ENCODE peak calls at places on chromosomes 3 and 15, in six cellular contexts. One of them, this sample, is unnamed.
A peak's percentile ranks its signal among the peaks of the same experiment; 100 is the strongest.

GRCh38 chr3:169495569-169495968 is 167.9 kb downstream of the MECOM start:
- DNase-seq in breast epithelium: no peak
- DNase-seq in neural crest cell: no peak
- DNase-seq in effector memory CD8-positive, alpha-beta T cell: no peak
- DNase-seq in G401: no peak
- DNase-seq in lower lobe of right lung: no peak
- DNase-seq in this sample: no peak

GRCh38 chr15:68411276-68411675 is 20.7 kb downstream of the ITGA11 start:
- DNase-seq in breast epithelium: peak; percentile 6
- DNase-seq in neural crest cell: no peak
- DNase-seq in effector memory CD8-positive, alpha-beta T cell: no peak
- DNase-seq in G401: no peak
- DNase-seq in lower lobe of right lung: no peak
- DNase-seq in this sample: no peak

GRCh38 chr3:122679467-122680291 is 960 bp upstream of the PARP14 start:
- DNase-seq in breast epithelium: peak; percentile 24
- DNase-seq in neural crest cell: no peak
- DNase-seq in effector memory CD8-positive, alpha-beta T cell: peak; percentile 14
- DNase-seq in G401: no peak
- DNase-seq in lower lobe of right lung: no peak
- DNase-seq in this sample: peak; percentile 6

GRCh38 chr15:71054286-71054952 is 60.9 kb upstream of the THSD4 start:
- DNase-seq in breast epithelium: no peak
- DNase-seq in neural crest cell: no peak
- DNase-seq in effector memory CD8-positive, alpha-beta T cell: no peak
- DNase-seq in G401: no peak
- DNase-seq in lower lobe of right lung: no peak
- DNase-seq in this sample: no peak

GRCh38 chr15:99014803-99015676 is 7.4 kb upstream of the PGPEP1L start:
- DNase-seq in breast epithelium: peak; percentile 65
- DNase-seq in neural crest cell: peak; percentile 57
- DNase-seq in effector memory CD8-positive, alpha-beta T cell: no peak
- DNase-seq in G401: no peak
- DNase-seq in lower lobe of right lung: peak; percentile 84
- DNase-seq in this sample: peak; percentile 23

GRCh38 chr15:43225201-43225949 is 4.6 kb upstream of the EPB42 start:
- DNase-seq in breast epithelium: no peak
- DNase-seq in neural crest cell: no peak
- DNase-seq in effector memory CD8-positive, alpha-beta T cell: peak; percentile 48
- DNase-seq in G401: peak; percentile 66
- DNase-seq in lower lobe of right lung: no peak
- DNase-seq in this sample: peak; percentile 71

GRCh38 chr3:155420869-155421486 is 127.5 kb upstream of the STRIT1 start:
- DNase-seq in breast epithelium: no peak
- DNase-seq in neural crest cell: no peak
- DNase-seq in effector memory CD8-positive, alpha-beta T cell: no peak
- DNase-seq in G401: peak; percentile 2
- DNase-seq in lower lobe of right lung: no peak
- DNase-seq in this sample: peak; percentile 28

GRCh38 chr3:122033018-122033417 is 11.0 kb upstream of the ILDR1 start:
- DNase-seq in breast epithelium: no peak
- DNase-seq in neural crest cell: no peak
- DNase-seq in effector memory CD8-positive, alpha-beta T cell: no peak
- DNase-seq in G401: no peak
- DNase-seq in lower lobe of right lung: no peak
- DNase-seq in this sample: no peak

GRCh38 chr15:64635486-64635815 is 139.9 kb downstream of the RBPMS2 start:
- DNase-seq in breast epithelium: no peak
- DNase-seq in neural crest cell: no peak
- DNase-seq in effector memory CD8-positive, alpha-beta T cell: no peak
- DNase-seq in G401: peak; percentile 48
- DNase-seq in lower lobe of right lung: no peak
- DNase-seq in this sample: peak; percentile 47

GRCh38 chr3:45440562-45440961 is 52.2 kb downstream of the LARS2 start:
- DNase-seq in breast epithelium: no peak
- DNase-seq in neural crest cell: no peak
- DNase-seq in effector memory CD8-positive, alpha-beta T cell: no peak
- DNase-seq in G401: peak; percentile 70
- DNase-seq in lower lobe of right lung: no peak
- DNase-seq in this sample: peak; percentile 61

GRCh38 chr3:87797872-87798566 is 260.8 kb downstream of the CGGBP1 start:
- DNase-seq in breast epithelium: no peak
- DNase-seq in neural crest cell: no peak
- DNase-seq in effector memory CD8-positive, alpha-beta T cell: no peak
- DNase-seq in G401: no peak
- DNase-seq in lower lobe of right lung: no peak
- DNase-seq in this sample: no peak

GRCh38 chr15:101433396-101433795 is 56.1 kb downstream of the PCSK6 start:
- DNase-seq in breast epithelium: peak; percentile 8
- DNase-seq in neural crest cell: no peak
- DNase-seq in effector memory CD8-positive, alpha-beta T cell: no peak
- DNase-seq in G401: no peak
- DNase-seq in lower lobe of right lung: no peak
- DNase-seq in this sample: no peak

GRCh38 chr15:35545316-35545824 is 595 bp downstream of the DPH6 start:
- DNase-seq in breast epithelium: no peak
- DNase-seq in neural crest cell: peak; percentile 31
- DNase-seq in effector memory CD8-positive, alpha-beta T cell: no peak
- DNase-seq in G401: no peak
- DNase-seq in lower lobe of right lung: peak; percentile 63
- DNase-seq in this sample: peak; percentile 68

GRCh38 chr3:125334675-125335560 is 40.2 kb downstream of the ZNF148 start:
- DNase-seq in breast epithelium: no peak
- DNase-seq in neural crest cell: no peak
- DNase-seq in effector memory CD8-positive, alpha-beta T cell: no peak
- DNase-seq in G401: no peak
- DNase-seq in lower lobe of right lung: no peak
- DNase-seq in this sample: no peak

GRCh38 chr3:42013652-42014442 is 51.9 kb upstream of the ULK4 start:
- DNase-seq in breast epithelium: no peak
- DNase-seq in neural crest cell: peak; percentile 45
- DNase-seq in effector memory CD8-positive, alpha-beta T cell: peak; percentile 30
- DNase-seq in G401: peak; percentile 48
- DNase-seq in lower lobe of right lung: peak; percentile 69
- DNase-seq in this sample: no peak

GRCh38 chr15:98580577-98580976 is 67.8 kb upstream of the IGF1R start:
- DNase-seq in breast epithelium: no peak
- DNase-seq in neural crest cell: no peak
- DNase-seq in effector memory CD8-positive, alpha-beta T cell: no peak
- DNase-seq in G401: no peak
- DNase-seq in lower lobe of right lung: no peak
- DNase-seq in this sample: no peak

GRCh38 chr3:123334056-123334455 is 114.8 kb downstream of the ADCY5 start:
- DNase-seq in breast epithelium: no peak
- DNase-seq in neural crest cell: no peak
- DNase-seq in effector memory CD8-positive, alpha-beta T cell: no peak
- DNase-seq in G401: no peak
- DNase-seq in lower lobe of right lung: peak; percentile 25
- DNase-seq in this sample: no peak

GRCh38 chr3:33840179-33840578 is 41.7 kb downstream of the PDCD6IP start:
- DNase-seq in breast epithelium: no peak
- DNase-seq in neural crest cell: no peak
- DNase-seq in effector memory CD8-positive, alpha-beta T cell: no peak
- DNase-seq in G401: no peak
- DNase-seq in lower lobe of right lung: no peak
- DNase-seq in this sample: no peak

This sample was measured in cerebellar cortex.